ENCODE peak calls at places on chromosomes 1 and 21, in ten cellular contexts. T is stimulated activated CD8-positive, alpha-beta memory T cell treated with anti-CD3 and anti-CD28 coated beads, Interleukin-7, amount 100 ng/mL, for 4 hours; E is MCF 10A; J is NCI-H1436; P is stimulated activated CD4-positive, alpha-beta T cell treated with anti-CD3 and anti-CD28 coated beads, TNF-alpha, amount 100 ng/mL, for 4 hours; A is PC-3; V is mesenteric fat pad; F is SHP77; D is progenitor cell of endocrine pancreas; R is activated T-cell treated with anti-CD3 and anti-CD28 coated beads for 1 hour. S is an unnamed sample.

GRCh38 chr1:29836626-29837305 is 600.4 kb downstream of the PTPRU start:
- DNase-seq in T (no peak), E (no peak), J (no peak), P (no peak), A (no peak), V (peak; percentile 80), F (no peak), D (no peak), R (no peak), S (no peak)

GRCh38 chr21:44703731-44704635 is 7.0 kb downstream of the KRTAP10-12 start:
- DNase-seq in T (no peak), E (no peak), J (no peak), P (no peak), A (no peak), V (peak; percentile 69), F (no peak), D (no peak), R (no peak), S (no peak)

GRCh38 chr1:222754386-222755139 is 17.6 kb downstream of the FAM177B start:
- DNase-seq in T (no peak), E (peak; percentile 98), J (no peak), P (no peak), A (peak; percentile 99), V (no peak), F (no peak), D (no peak), R (no peak), S (no peak)

GRCh38 chr1:54392401-54392800 is 13.8 kb downstream of the SSBP3 start:
- DNase-seq in T (no peak), E (no peak), J (no peak), P (no peak), A (no peak), V (no peak), F (no peak), D (no peak), R (no peak), S (no peak)

GRCh38 chr21:42705746-42706374 is 52.4 kb downstream of the PDE9A start:
- DNase-seq in T (no peak), E (no peak), J (no peak), P (no peak), A (no peak), V (peak; percentile 82), F (no peak), D (no peak), R (no peak), S (no peak)

GRCh38 chr1:78411707-78412106 is 79.1 kb upstream of the PTGFR start:
- DNase-seq in T (no peak), E (no peak), J (no peak), P (no peak), A (no peak), V (no peak), F (no peak), D (no peak), R (no peak), S (no peak)

GRCh38 chr21:42075686-42076471 is 4.8 kb downstream of the UMODL1 start:
- DNase-seq in T (no peak), E (no peak), J (no peak), P (no peak), A (no peak), V (no peak), F (no peak), D (no peak), R (no peak), S (no peak)

GRCh38 chr1:43543567-43543966 is 12.9 kb downstream of the PTPRF start:
- DNase-seq in T (no peak), E (no peak), J (no peak), P (no peak), A (no peak), V (no peak), F (no peak), D (no peak), R (no peak), S (no peak)

GRCh38 chr1:117695796-117696505 is 90.1 kb downstream of the TENT5C start:
- DNase-seq in T (no peak), E (peak; percentile 20), J (no peak), P (no peak), A (peak; percentile 59), V (no peak), F (no peak), D (no peak), R (no peak), S (no peak)

S was measured in activated CD4-positive, CD25-positive, alpha-beta regulatory T cell.